ENCODE peak calls at places on chromosome 19, in four cellular contexts. W is Caki2, P is Daoy, Q is bronchial epithelial cell. K is an unnamed sample.

GRCh38 chr19:17394891-17395415 is 957 bp upstream of the CCDC194 start:
- DNase-seq in P (peak; percentile 86), W (peak; percentile 32), Q (peak; percentile 29), K (peak; percentile 26)

GRCh38 chr19:677601-678380 is 1.6 kb downstream of the FSTL3 start:
- DNase-seq in P (no peak), Q (peak; percentile 61), W (peak; percentile 46), K (no peak)

GRCh38 chr19:48418317-48419064 is 25.0 kb downstream of the GRIN2D start:
- DNase-seq in P (peak; percentile 81), W (no peak), Q (no peak), K (no peak)

GRCh38 chr19:41936416-41936850 is 8.2 kb upstream of the ERFL start:
- DNase-seq in W (no peak), Q (peak; percentile 55), P (peak; percentile 70), K (no peak)

GRCh38 chr19:816500-816857 is 5.3 kb downstream of the PLPPR3 start:
- DNase-seq in P (no peak), W (no peak), Q (no peak), K (no peak)

GRCh38 chr19:1269478-1270167 is 491 bp downstream of the CIRBP start:
- DNase-seq in P (peak; percentile 94), W (peak; percentile 78), Q (peak; percentile 62), K (peak; percentile 86)

GRCh38 chr19:5697022-5697889 is 7.2 kb downstream of the RPL36 start:
- DNase-seq in Q (no peak), P (peak; percentile 58), W (no peak), K (no peak)

GRCh38 chr19:35216026-35216832 is 12.3 kb downstream of the FAM187B start:
- DNase-seq in P (no peak), W (no peak), Q (peak; percentile 62), K (no peak)

GRCh38 chr19:29775575-29775900 is 36.3 kb upstream of the CCNE1 start:
- DNase-seq in W (no peak), P (no peak), Q (no peak), K (no peak)

GRCh38 chr19:22052644-22053013 is 345 bp downstream of the ZNF257 start:
- DNase-seq in P (no peak), W (no peak), Q (no peak), K (no peak)

GRCh38 chr19:48629297-48629598 is 7.9 kb downstream of the DBP start:
- DNase-seq in W (no peak), Q (no peak), P (no peak), K (no peak)

GRCh38 chr19:5623397-5624153 is 692 bp downstream of the SAFB start:
- DNase-seq in P (peak; percentile 13), W (no peak), Q (no peak), K (no peak)

GRCh38 chr19:41657157-41657556 is 30.3 kb upstream of the CEACAM4 start:
- DNase-seq in W (no peak), Q (no peak), P (no peak), K (no peak)

K was measured in T-helper 1 cell.